ENCODE peak calls at places on chromosomes 6 and 20, in five cellular contexts. One of them, this sample, is unnamed.

GRCh38 chr6:105592329-105592728 is 189.4 kb upstream of the PREP start:
- DNase-seq in heart right ventricle: no peak
- DNase-seq in mammary epithelial cell: peak; percentile 99
- DNase-seq in neural progenitor cell: no peak
- DNase-seq in heart left ventricle: no peak
- DNase-seq in this sample: no peak

GRCh38 chr20:21682576-21682975 is 22.9 kb upstream of the PAX1 start:
- DNase-seq in heart right ventricle: no peak
- DNase-seq in mammary epithelial cell: no peak
- DNase-seq in neural progenitor cell: no peak
- DNase-seq in heart left ventricle: no peak
- DNase-seq in this sample: no peak

GRCh38 chr6:32894085-32895005 is 40.4 kb downstream of the PSMB9 start:
- DNase-seq in heart right ventricle: peak; percentile 94
- DNase-seq in mammary epithelial cell: peak; percentile 91
- DNase-seq in neural progenitor cell: peak; percentile 94
- DNase-seq in heart left ventricle: peak; percentile 94
- DNase-seq in this sample: peak; percentile 50

GRCh38 chr6:142413111-142413510 is 111.3 kb downstream of the ADGRG6 start:
- DNase-seq in heart right ventricle: no peak
- DNase-seq in mammary epithelial cell: no peak
- DNase-seq in neural progenitor cell: no peak
- DNase-seq in heart left ventricle: no peak
- DNase-seq in this sample: no peak

GRCh38 chr6:15033850-15034203 is 212.0 kb upstream of the JARID2 start:
- DNase-seq in heart right ventricle: no peak
- DNase-seq in mammary epithelial cell: no peak
- DNase-seq in neural progenitor cell: no peak
- DNase-seq in heart left ventricle: no peak
- DNase-seq in this sample: no peak

GRCh38 chr6:127249619-127250018 is 17.0 kb upstream of the RNF146 start:
- DNase-seq in heart right ventricle: no peak
- DNase-seq in mammary epithelial cell: no peak
- DNase-seq in neural progenitor cell: no peak
- DNase-seq in heart left ventricle: no peak
- DNase-seq in this sample: no peak

GRCh38 chr20:32675223-32675975 is 1.7 kb upstream of the C20orf203 start:
- DNase-seq in heart right ventricle: no peak
- DNase-seq in mammary epithelial cell: no peak
- DNase-seq in neural progenitor cell: peak; percentile 60
- DNase-seq in heart left ventricle: no peak
- DNase-seq in this sample: no peak

GRCh38 chr6:37717836-37718251 is 20.2 kb upstream of the MDGA1 start:
- DNase-seq in heart right ventricle: no peak
- DNase-seq in mammary epithelial cell: no peak
- DNase-seq in neural progenitor cell: no peak
- DNase-seq in heart left ventricle: no peak
- DNase-seq in this sample: no peak

GRCh38 chr20:51884561-51884960 is 82.2 kb upstream of the SALL4 start:
- DNase-seq in heart right ventricle: no peak
- DNase-seq in mammary epithelial cell: no peak
- DNase-seq in neural progenitor cell: no peak
- DNase-seq in heart left ventricle: no peak
- DNase-seq in this sample: no peak

GRCh38 chr20:41398408-41398807 is 31.8 kb upstream of the EMILIN3 start:
- DNase-seq in heart right ventricle: peak; percentile 53
- DNase-seq in mammary epithelial cell: no peak
- DNase-seq in neural progenitor cell: no peak
- DNase-seq in heart left ventricle: no peak
- DNase-seq in this sample: no peak

GRCh38 chr6:82786251-82786650 is 279.4 kb downstream of the UBE3D start:
- DNase-seq in heart right ventricle: no peak
- DNase-seq in mammary epithelial cell: no peak
- DNase-seq in neural progenitor cell: no peak
- DNase-seq in heart left ventricle: no peak
- DNase-seq in this sample: peak; percentile 2

GRCh38 chr6:46367365-46367764 is 123.9 kb downstream of the RCAN2 start:
- DNase-seq in heart right ventricle: no peak
- DNase-seq in mammary epithelial cell: no peak
- DNase-seq in neural progenitor cell: no peak
- DNase-seq in heart left ventricle: no peak
- DNase-seq in this sample: no peak

GRCh38 chr6:83114164-83114563 is 46.7 kb downstream of the DOP1A start:
- DNase-seq in heart right ventricle: no peak
- DNase-seq in mammary epithelial cell: peak; percentile 15
- DNase-seq in neural progenitor cell: no peak
- DNase-seq in heart left ventricle: no peak
- DNase-seq in this sample: no peak

GRCh38 chr20:2752631-2753455 is 47.6 kb downstream of the CPXM1 start:
- DNase-seq in heart right ventricle: no peak
- DNase-seq in mammary epithelial cell: no peak
- DNase-seq in neural progenitor cell: peak; percentile 90
- DNase-seq in heart left ventricle: no peak
- DNase-seq in this sample: no peak

GRCh38 chr6:109927052-109927451 is 51.1 kb upstream of the GPR6 start:
- DNase-seq in heart right ventricle: no peak
- DNase-seq in mammary epithelial cell: no peak
- DNase-seq in neural progenitor cell: no peak
- DNase-seq in heart left ventricle: no peak
- DNase-seq in this sample: no peak

GRCh38 chr6:7758456-7758855 is 32.6 kb downstream of the BMP6 start:
- DNase-seq in heart right ventricle: no peak
- DNase-seq in mammary epithelial cell: peak; percentile 83
- DNase-seq in neural progenitor cell: no peak
- DNase-seq in heart left ventricle: no peak
- DNase-seq in this sample: peak; percentile 79

GRCh38 chr6:2854394-2854982 is 12.8 kb upstream of the SERPINB1 start:
- DNase-seq in heart right ventricle: no peak
- DNase-seq in mammary epithelial cell: no peak
- DNase-seq in neural progenitor cell: no peak
- DNase-seq in heart left ventricle: peak; percentile 50
- DNase-seq in this sample: no peak

GRCh38 chr6:112780498-112781096 is 433.5 kb downstream of the RFPL4B start:
- DNase-seq in heart right ventricle: peak; percentile 83
- DNase-seq in mammary epithelial cell: peak; percentile 61
- DNase-seq in neural progenitor cell: peak; percentile 90
- DNase-seq in heart left ventricle: peak; percentile 52
- DNase-seq in this sample: peak; percentile 28

GRCh38 chr6:18507561-18507960 is 120.4 kb downstream of the RNF144B start:
- DNase-seq in heart right ventricle: no peak
- DNase-seq in mammary epithelial cell: no peak
- DNase-seq in neural progenitor cell: no peak
- DNase-seq in heart left ventricle: no peak
- DNase-seq in this sample: no peak

GRCh38 chr6:149032599-149033405 is 284.7 kb upstream of the TAB2 start:
- DNase-seq in heart right ventricle: no peak
- DNase-seq in mammary epithelial cell: peak; percentile 87
- DNase-seq in neural progenitor cell: no peak
- DNase-seq in heart left ventricle: no peak
- DNase-seq in this sample: no peak

GRCh38 chr6:63507096-63507495 is 65.2 kb upstream of the LOC128125822 start:
- DNase-seq in heart right ventricle: no peak
- DNase-seq in mammary epithelial cell: no peak
- DNase-seq in neural progenitor cell: no peak
- DNase-seq in heart left ventricle: no peak
- DNase-seq in this sample: no peak
- TF ChIP-seq CTCF in heart right ventricle: no peak
- TF ChIP-seq CTCF in mammary epithelial cell: no peak
- TF ChIP-seq CTCF in neural progenitor cell: no peak
- TF ChIP-seq CTCF in heart left ventricle: no peak
- TF ChIP-seq CTCF in this sample: no peak

DNA sequence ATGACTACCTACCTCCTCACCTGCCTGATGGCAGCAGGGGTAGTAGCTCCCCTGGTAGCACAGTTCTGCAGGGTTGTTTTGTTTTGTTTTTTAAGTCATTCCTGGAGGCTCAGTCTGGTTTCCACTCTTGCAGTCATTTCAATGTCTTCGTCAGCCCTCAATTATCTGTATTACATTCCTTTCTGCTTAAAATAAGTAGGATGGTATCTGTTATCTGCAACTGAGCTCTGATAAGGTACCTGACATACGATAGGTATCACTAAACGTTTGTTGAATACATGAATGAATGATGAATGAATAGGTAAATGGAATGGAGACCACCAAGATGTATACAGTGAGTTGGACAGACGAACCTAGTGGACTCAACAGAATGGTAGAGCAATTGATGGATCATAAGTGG is 7.2 kb upstream of the CLPSL2 start:
- DNase-seq in heart right ventricle: no peak
- DNase-seq in mammary epithelial cell: no peak
- DNase-seq in neural progenitor cell: no peak
- DNase-seq in heart left ventricle: no peak
- DNase-seq in this sample: no peak
- H3K4me3 ChIP-seq in heart right ventricle: no peak overlapping the region
- H3K4me3 ChIP-seq in mammary epithelial cell: no peak overlapping the region
- H3K4me3 ChIP-seq in neural progenitor cell: no peak overlapping the region
- H3K4me3 ChIP-seq in heart left ventricle: no peak overlapping the region
- H3K4me3 ChIP-seq in this sample: no peak overlapping the region

GRCh38 chr6:116667620-116668019 is 946 bp downstream of the ZUP1 start:
- DNase-seq in heart right ventricle: no peak
- DNase-seq in mammary epithelial cell: no peak
- DNase-seq in neural progenitor cell: no peak
- DNase-seq in heart left ventricle: no peak
- DNase-seq in this sample: no peak
- H3K27me3 ChIP-seq in heart right ventricle: no peaks in the 10 kb centered on the region
- H3K27me3 ChIP-seq in mammary epithelial cell: no peaks in the 10 kb centered on the region
- H3K27me3 ChIP-seq in neural progenitor cell: no peaks in the 10 kb centered on the region
- H3K27me3 ChIP-seq in heart left ventricle: no peaks in the 10 kb centered on the region
- H3K27me3 ChIP-seq in this sample: no peaks in the 10 kb centered on the region

GRCh38 chr6:158283304-158284005 is 28.8 kb upstream of the TULP4 start:
- DNase-seq in heart right ventricle: no peak
- DNase-seq in mammary epithelial cell: peak; percentile 18
- DNase-seq in neural progenitor cell: peak; percentile 70
- DNase-seq in heart left ventricle: no peak
- DNase-seq in this sample: no peak
- TF ChIP-seq CTCF in heart right ventricle: no peak
- TF ChIP-seq CTCF in mammary epithelial cell: no peak
- TF ChIP-seq CTCF in neural progenitor cell: no peak
- TF ChIP-seq CTCF in heart left ventricle: no peak
- TF ChIP-seq CTCF in this sample: no peak

DNA sequence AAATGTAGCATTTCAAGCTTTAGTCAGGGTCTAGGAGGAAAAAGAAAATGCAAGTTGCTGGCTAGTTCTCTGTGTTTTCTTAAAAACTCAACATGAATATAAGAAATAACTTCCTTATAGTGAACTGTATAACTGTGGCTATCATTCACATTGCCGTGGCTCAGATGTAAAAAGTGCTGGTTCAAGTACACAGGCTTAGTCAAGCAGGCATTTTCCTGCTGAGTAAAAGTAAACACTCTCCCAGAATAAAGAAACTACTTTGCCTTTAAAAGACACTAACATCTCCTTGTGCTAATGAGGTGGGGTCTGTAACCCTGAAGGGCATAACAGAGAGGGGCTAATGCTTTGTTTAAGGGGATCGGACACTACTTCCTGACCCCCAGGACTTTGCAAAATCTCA is 3.3 kb downstream of the ATP5F1E start:
- DNase-seq in heart right ventricle: no peak
- DNase-seq in mammary epithelial cell: no peak
- DNase-seq in neural progenitor cell: no peak
- DNase-seq in heart left ventricle: no peak
- DNase-seq in this sample: no peak
- H3K4me3 ChIP-seq in heart right ventricle: no peak overlapping the region
- H3K4me3 ChIP-seq in mammary epithelial cell: peak overlapping the region; percentile 31
- H3K4me3 ChIP-seq in neural progenitor cell: no peak overlapping the region
- H3K4me3 ChIP-seq in heart left ventricle: no peak overlapping the region
- H3K4me3 ChIP-seq in this sample: peak overlapping the region; percentile 29

GRCh38 chr20:59402697-59403096 is 102.3 kb downstream of the EDN3 start:
- DNase-seq in heart right ventricle: no peak
- DNase-seq in mammary epithelial cell: no peak
- DNase-seq in neural progenitor cell: no peak
- DNase-seq in heart left ventricle: no peak
- DNase-seq in this sample: no peak
- H3K27me3 ChIP-seq in heart right ventricle: peaks cover 97% of the 10 kb centered on the region
- H3K27me3 ChIP-seq in mammary epithelial cell: peaks cover 2% of the 10 kb centered on the region
- H3K27me3 ChIP-seq in neural progenitor cell: peaks cover 34% of the 10 kb centered on the region
- H3K27me3 ChIP-seq in heart left ventricle: peaks cover 81% of the 10 kb centered on the region
- H3K27me3 ChIP-seq in this sample: peaks cover 40% of the 10 kb centered on the region

GRCh38 chr20:50744143-50744792 is 12.9 kb downstream of the PARD6B start:
- DNase-seq in heart right ventricle: peak; percentile 71
- DNase-seq in mammary epithelial cell: peak; percentile 89
- DNase-seq in neural progenitor cell: peak; percentile 62
- DNase-seq in heart left ventricle: peak; percentile 77
- DNase-seq in this sample: no peak
- TF ChIP-seq CTCF in heart right ventricle: peak; percentile 51
- TF ChIP-seq CTCF in mammary epithelial cell: peak; percentile 56
- TF ChIP-seq CTCF in neural progenitor cell: no peak
- TF ChIP-seq CTCF in heart left ventricle: no peak
- TF ChIP-seq CTCF in this sample: peak; percentile 60

This sample was measured in kidney epithelial cell.